ENCODE peak calls at places on chromosomes 1 and 21, in eight cellular contexts. E is IMR-90, U is spleen, O is tibial nerve, A is transverse colon, Z is stomach, W is right lobe of liver, S is adrenal gland. V is an unnamed sample.

GRCh38 chr1:94119306-94119705 is 1.6 kb downstream of the ABCA4 start:
- DNase-seq in E (no peak), U (peak), O (no peak), A (no peak), Z (no peak), W (no peak), S (no peak), V (no peak)

GRCh38 chr1:216325946-216326345 is 97.3 kb downstream of the USH2A start:
- DNase-seq in E (peak), U (no peak), O (no peak), A (no peak), Z (no peak), W (no peak), S (peak), V (no peak)

GRCh38 chr1:182442333-182442732 is 7.6 kb upstream of the RGSL1 start:
- DNase-seq in E (no peak), U (no peak), O (no peak), A (no peak), Z (no peak), W (no peak), S (no peak), V (no peak)

GRCh38 chr1:222896630-222897526 is 82.0 kb downstream of the DISP1 start:
- DNase-seq in E (peak), U (no peak), O (no peak), A (no peak), Z (no peak), W (no peak), S (no peak), V (no peak)

GRCh38 chr1:93489756-93490155 is 41.8 kb downstream of the FNBP1L start:
- DNase-seq in E (peak), U (no peak), O (no peak), A (no peak), Z (no peak), W (no peak), S (no peak), V (no peak)

GRCh38 chr1:162421258-162422194 is 9.6 kb upstream of the SH2D1B start:
- DNase-seq in E (no peak), U (no peak), O (no peak), A (no peak), Z (no peak), W (no peak), S (no peak), V (no peak)

GRCh38 chr1:205923663-205924435 is 19.4 kb downstream of the SLC26A9 start:
- DNase-seq in E (no peak), U (peak), O (no peak), A (no peak), Z (peak), W (peak), S (no peak), V (no peak)

GRCh38 chr1:172940170-172940855 is 110.4 kb downstream of the TNFSF18 start:
- DNase-seq in E (peak), U (no peak), O (no peak), A (no peak), Z (no peak), W (no peak), S (no peak), V (no peak)

GRCh38 chr1:72221811-72222210 is 60.5 kb downstream of the NEGR1 start:
- DNase-seq in E (no peak), U (peak), O (no peak), A (no peak), Z (no peak), W (no peak), S (no peak), V (no peak)

GRCh38 chr1:84700065-84700464 is 9.8 kb upstream of the SSX2IP start:
- DNase-seq in E (no peak), U (no peak), O (no peak), A (no peak), Z (no peak), W (no peak), S (no peak), V (peak)

GRCh38 chr1:161229896-161230295 is 4.0 kb downstream of the TOMM40L start:
- DNase-seq in E (no peak), U (no peak), O (no peak), A (no peak), Z (no peak), W (no peak), S (no peak), V (no peak)

GRCh38 chr1:160405331-160405877 is 5.0 kb downstream of the VANGL2 start:
- DNase-seq in E (no peak), U (no peak), O (no peak), A (no peak), Z (no peak), W (peak), S (no peak), V (no peak)

GRCh38 chr1:177309884-177310283 is 139.1 kb downstream of the BRINP2 start:
- DNase-seq in E (no peak), U (no peak), O (no peak), A (no peak), Z (no peak), W (no peak), S (no peak), V (no peak)

GRCh38 chr21:43362306-43362927 is 64.5 kb downstream of the SIK1 start:
- DNase-seq in E (peak), U (peak), O (peak), A (peak), Z (peak), W (peak), S (peak), V (no peak)

GRCh38 chr1:92994105-92994712 is 32.9 kb upstream of the DIPK1A start:
- DNase-seq in E (peak), U (no peak), O (peak), A (peak), Z (peak), W (peak), S (peak), V (peak)

GRCh38 chr1:38291906-38292521 is 245.4 kb upstream of the POU3F1 start:
- DNase-seq in E (no peak), U (no peak), O (no peak), A (no peak), Z (no peak), W (no peak), S (no peak), V (no peak)

GRCh38 chr21:37565530-37566223 is 199.1 kb downstream of the DYRK1A start:
- DNase-seq in E (peak), U (no peak), O (no peak), A (no peak), Z (no peak), W (peak), S (no peak), V (peak)

GRCh38 chr1:167344605-167345385 is 124.1 kb downstream of the POU2F1 start:
- DNase-seq in E (peak), U (no peak), O (no peak), A (no peak), Z (no peak), W (no peak), S (no peak), V (no peak)

GRCh38 chr1:225657462-225657989 is 4.6 kb upstream of the ENAH start:
- DNase-seq in E (peak), U (no peak), O (no peak), A (no peak), Z (no peak), W (no peak), S (no peak), V (no peak)

GRCh38 chr1:233664254-233664653 is 50.3 kb downstream of the KCNK1 start:
- DNase-seq in E (no peak), U (no peak), O (no peak), A (no peak), Z (no peak), W (no peak), S (no peak), V (no peak)

GRCh38 chr1:15848143-15848928 is 829 bp downstream of the SPEN start:
- DNase-seq in E (peak), U (peak), O (no peak), A (peak), Z (peak), W (peak), S (peak), V (peak)

GRCh38 chr1:15850450-15851079 is 3.1 kb downstream of the SPEN start:
- DNase-seq in E (no peak), U (no peak), O (no peak), A (no peak), Z (no peak), W (no peak), S (no peak), V (no peak)

GRCh38 chr1:15847893-15848142 is 311 bp downstream of the SPEN start:
- DNase-seq in E (no peak), U (no peak), O (no peak), A (no peak), Z (no peak), W (peak), S (no peak), V (no peak)

GRCh38 chr1:15849775-15850449 is 2.4 kb downstream of the SPEN start:
- DNase-seq in E (peak), U (peak), O (no peak), A (peak), Z (peak), W (peak), S (peak), V (peak)

GRCh38 chr1:15848929-15849774 is 1.6 kb downstream of the SPEN start:
- DNase-seq in E (peak), U (peak), O (peak), A (peak), Z (peak), W (peak), S (peak), V (peak)
- TF ChIP-seq POLR2A in E (peak), U (no peak), O (peak), A (peak), Z (no peak), W (peak), S (peak), V (peak)

DNA sequence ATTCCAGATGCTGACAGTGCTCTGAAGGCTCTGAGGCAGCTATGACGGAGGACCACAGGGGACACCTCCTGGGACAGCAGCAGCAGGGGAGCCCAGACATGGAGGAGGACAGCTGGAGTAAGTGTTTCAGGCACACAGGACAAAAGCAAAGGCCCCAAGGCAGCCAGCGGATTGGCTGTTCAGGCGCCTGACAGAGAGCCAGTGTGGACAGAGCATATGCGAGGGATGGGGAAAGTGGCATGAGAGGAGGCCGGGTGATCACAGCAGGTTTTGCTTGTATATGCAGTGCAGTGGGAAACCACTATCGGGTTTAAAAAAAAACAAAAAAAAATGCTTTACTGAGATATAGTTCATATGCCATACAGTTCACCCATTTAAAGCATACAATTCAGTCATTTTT is 19.1 kb downstream of the CHRNB2 start:
- DNase-seq in E (no peak), U (no peak), O (no peak), A (no peak), Z (no peak), W (no peak), S (no peak), V (no peak)
- TF ChIP-seq POLR2A in E (no peak), U (no peak), O (no peak), A (no peak), Z (no peak), W (no peak), S (no peak), V (no peak)

GRCh38 chr1:150155413-150156071 is 5.8 kb downstream of the PLEKHO1 start:
- DNase-seq in E (no peak), U (no peak), O (no peak), A (no peak), Z (no peak), W (peak), S (no peak), V (no peak)

GRCh38 chr1:150151291-150152181 is 1.8 kb downstream of the PLEKHO1 start:
- DNase-seq in E (no peak), U (peak), O (no peak), A (peak), Z (peak), W (no peak), S (peak), V (no peak)

GRCh38 chr1:150152772-150153461 is 3.2 kb downstream of the PLEKHO1 start:
- DNase-seq in E (peak), U (no peak), O (no peak), A (no peak), Z (no peak), W (no peak), S (peak), V (no peak)

GRCh38 chr1:150152182-150152536 is 2.4 kb downstream of the PLEKHO1 start:
- DNase-seq in E (no peak), U (no peak), O (no peak), A (no peak), Z (no peak), W (no peak), S (no peak), V (no peak)

GRCh38 chr1:150154143-150154542 is 4.4 kb downstream of the PLEKHO1 start:
- DNase-seq in E (no peak), U (no peak), O (no peak), A (no peak), Z (no peak), W (peak), S (peak), V (no peak)
- TF ChIP-seq POLR2A in E (no peak), U (no peak), O (no peak), A (no peak), Z (no peak), W (no peak), S (no peak), V (no peak)

GRCh38 chr21:26148834-26149354 is 21.7 kb downstream of the APP start:
- DNase-seq in E (peak), U (no peak), O (no peak), A (no peak), Z (no peak), W (no peak), S (no peak), V (no peak)
- TF ChIP-seq POLR2A in E (no peak), U (no peak), O (no peak), A (no peak), Z (no peak), W (no peak), S (no peak), V (no peak)

GRCh38 chr1:32240140-32240951 is 6.7 kb upstream of the FAM167B start:
- DNase-seq in E (peak), U (peak), O (peak), A (peak), Z (peak), W (peak), S (peak), V (peak)
- TF ChIP-seq POLR2A in E (peak), U (no peak), O (no peak), A (peak), Z (peak), W (peak), S (peak), V (no peak)

V was measured in erythroblast.